ENCODE peak calls at places on chromosomes 5 and 9, in nine cellular contexts. E is Ammon's horn; J is upper lobe of left lung; Q is T-helper 22 cell; G is AG09309; M is stimulated activated naive CD8-positive, alpha-beta T cell treated with anti-CD3 and anti-CD28 coated beads, Interleukin-15, Interleukin-2, amounts not matched to agents 100 U/mL and 50 U/mL, for 24 hours; A is activated gamma-delta T cell treated with Interleukin-2 at 50 U/mL for 16 hours; F is hippocampal formation; C is neural progenitor cell. Z is an unnamed sample.

GRCh38 chr9:128420651-128421473 is at the start of gene CERCAM:
- DNase-seq in F (no peak), Q (peak), G (no peak), C (peak), A (peak), E (no peak), M (peak), J (peak), Z (peak)

GRCh38 chr5:94283093-94283492 is 335.3 kb downstream of the KIAA0825 start:
- DNase-seq in M (no peak), G (no peak), J (no peak), F (no peak), Q (no peak), A (no peak), C (no peak), E (no peak), Z (no peak)

GRCh38 chr9:135066291-135066690 is 21.2 kb upstream of the OLFM1 start:
- DNase-seq in F (no peak), Q (no peak), M (no peak), G (no peak), J (no peak), A (no peak), E (no peak), C (no peak), Z (no peak)

GRCh38 chr9:89592963-89593775 is 11.6 kb upstream of the GADD45G start:
- DNase-seq in C (peak), A (no peak), F (no peak), G (no peak), M (no peak), E (no peak), J (no peak), Q (no peak), Z (no peak)

GRCh38 chr9:69667306-69667705 is 4.9 kb downstream of the APBA1 start:
- DNase-seq in G (no peak), C (peak), A (no peak), E (no peak), J (no peak), Q (no peak), M (no peak), F (no peak), Z (no peak)

GRCh38 chr5:135156715-135157404 is 122.8 kb upstream of the PITX1 start:
- DNase-seq in C (no peak), Q (no peak), F (no peak), A (no peak), G (no peak), M (no peak), J (no peak), E (no peak), Z (no peak)

GRCh38 chr5:154642499-154643245 is 112.5 kb upstream of the LARP1 start:
- DNase-seq in F (no peak), M (no peak), A (no peak), E (no peak), C (peak), G (no peak), J (no peak), Q (no peak), Z (no peak)

GRCh38 chr5:82522912-82523311 is 244.8 kb upstream of the RPS23 start:
- DNase-seq in A (no peak), E (no peak), M (no peak), Q (no peak), C (no peak), F (no peak), G (no peak), J (no peak), Z (no peak)

GRCh38 chr5:32272746-32273145 is 40.0 kb downstream of the MTMR12 start:
- DNase-seq in A (no peak), C (no peak), Q (no peak), J (no peak), F (no peak), M (no peak), E (no peak), G (no peak), Z (no peak)

GRCh38 chr9:15299374-15299939 is 7.6 kb downstream of the TTC39B start:
- DNase-seq in J (no peak), G (no peak), Q (peak), M (peak), C (no peak), F (no peak), A (peak), E (no peak), Z (peak)

GRCh38 chr9:92966518-92966800 is 19.1 kb downstream of the FGD3 start:
- DNase-seq in M (no peak), A (no peak), E (no peak), J (no peak), G (no peak), F (no peak), C (no peak), Q (no peak), Z (no peak)

GRCh38 chr9:105313238-105313637 is 68.8 kb downstream of the SLC44A1 start:
- DNase-seq in A (no peak), Q (no peak), M (no peak), G (no peak), F (no peak), J (no peak), C (no peak), E (no peak), Z (no peak)

GRCh38 chr5:39177629-39177959 is 41.8 kb downstream of the FYB1 start:
- DNase-seq in C (no peak), E (no peak), Q (no peak), G (no peak), F (no peak), J (no peak), A (peak), M (no peak), Z (peak)

GRCh38 chr9:135978650-135979461 is 17.7 kb upstream of the UBAC1 start:
- DNase-seq in F (peak), C (no peak), Q (peak), M (peak), G (no peak), A (peak), E (peak), J (no peak), Z (peak)

GRCh38 chr5:30879887-30880286 is 313.6 kb upstream of the CDH6 start:
- DNase-seq in A (no peak), F (no peak), E (no peak), Q (no peak), G (no peak), J (no peak), M (no peak), C (no peak), Z (no peak)

GRCh38 chr9:33225319-33226152 is 14.4 kb upstream of the SPINK4 start:
- DNase-seq in G (peak), F (peak), A (peak), E (peak), C (peak), Q (peak), M (peak), J (peak), Z (peak)

GRCh38 chr9:18531127-18531526 is 57.2 kb downstream of the ADAMTSL1 start:
- DNase-seq in J (no peak), E (no peak), M (no peak), Q (no peak), F (no peak), C (no peak), A (no peak), G (no peak), Z (no peak)

GRCh38 chr5:116953251-116953934 is 378.8 kb upstream of the SEMA6A start:
- DNase-seq in F (peak), G (no peak), E (peak), M (no peak), Q (no peak), C (peak), J (no peak), A (no peak), Z (no peak)

GRCh38 chr9:1922026-1922425 is 93.1 kb upstream of the SMARCA2 start:
- DNase-seq in C (peak), G (no peak), E (no peak), A (no peak), F (no peak), M (no peak), J (no peak), Q (no peak), Z (no peak)

GRCh38 chr9:98860871-98861293 is 53.4 kb downstream of the GALNT12 start:
- DNase-seq in J (no peak), G (peak), F (peak), Q (no peak), C (peak), E (peak), M (no peak), A (no peak), Z (no peak)

GRCh38 chr5:172769598-172770373 is 1.2 kb downstream of the DUSP1 start:
- DNase-seq in J (peak), F (no peak), C (peak), A (no peak), E (peak), M (peak), Q (no peak), G (no peak), Z (peak)

GRCh38 chr5:133993152-133993548 is 11.6 kb downstream of the VDAC1 start:
- DNase-seq in Q (no peak), C (no peak), F (no peak), E (no peak), G (no peak), A (no peak), J (no peak), M (no peak), Z (no peak)

GRCh38 chr9:134335095-134335489 is 8.8 kb downstream of the RXRA start:
- DNase-seq in Q (no peak), E (no peak), A (no peak), J (no peak), G (no peak), M (no peak), C (no peak), F (no peak), Z (no peak)

GRCh38 chr5:14435481-14435880 is 146.1 kb upstream of the OTULINL start:
- DNase-seq in E (no peak), J (no peak), C (no peak), A (no peak), M (no peak), Q (no peak), F (no peak), G (no peak), Z (no peak)

GRCh38 chr5:140483055-140483454 is 64.4 kb upstream of the EIF4EBP3 start:
- DNase-seq in C (no peak), G (no peak), F (no peak), M (no peak), A (no peak), E (no peak), J (no peak), Q (no peak), Z (no peak)

GRCh38 chr9:98867434-98868168 is 60.1 kb downstream of the GALNT12 start:
- DNase-seq in M (no peak), A (no peak), E (peak), Q (no peak), C (no peak), F (no peak), J (peak), G (peak), Z (no peak)

GRCh38 chr5:146541956-146542849 is 26.2 kb upstream of the GPR151 start:
- DNase-seq in A (peak), M (peak), C (peak), E (peak), J (peak), Q (peak), G (peak), F (peak), Z (peak)

GRCh38 chr9:690517-691111 is 150.9 kb upstream of the DMRT1 start:
- DNase-seq in F (no peak), A (no peak), M (no peak), C (no peak), Q (no peak), J (no peak), G (no peak), E (no peak), Z (no peak)

GRCh38 chr9:32992596-32993238 is 8.7 kb downstream of the APTX start:
- DNase-seq in Q (no peak), J (no peak), C (no peak), A (no peak), G (no peak), F (peak), E (no peak), M (no peak), Z (no peak)

GRCh38 chr5:71932131-71932635 is 175.1 kb upstream of the MAP1B start:
- DNase-seq in F (no peak), Q (no peak), A (no peak), J (no peak), E (no peak), M (no peak), C (no peak), G (no peak), Z (no peak)

GRCh38 chr5:139131062-139131856 is 66.9 kb downstream of the SIL1 start:
- DNase-seq in E (peak), C (peak), A (no peak), M (no peak), F (peak), G (no peak), J (no peak), Q (no peak), Z (no peak)

GRCh38 chr5:129554134-129554904 is 94.2 kb downstream of the ADAMTS19 start:
- DNase-seq in Q (no peak), G (no peak), C (no peak), M (no peak), F (no peak), E (no peak), A (no peak), J (no peak), Z (no peak)

GRCh38 chr5:71732011-71732410 is 12.9 kb downstream of the CARTPT start:
- DNase-seq in Q (no peak), M (no peak), C (no peak), F (no peak), A (no peak), E (no peak), J (no peak), G (no peak), Z (no peak)

GRCh38 chr9:16145196-16145950 is 592.5 kb downstream of the CCDC171 start:
- DNase-seq in A (no peak), C (no peak), E (peak), G (no peak), J (no peak), F (no peak), M (no peak), Q (no peak), Z (no peak)

Z was measured in CD8-positive, alpha-beta memory T cell.